ENCODE peak calls at places on chromosomes 11 and 22, in five cellular contexts. L is A549, Q is SK-N-SH, B is ovary, U is stomach. K is an unnamed sample.
A peak's percentile ranks its signal among the peaks of the same experiment; 100 is the strongest.

GRCh38 chr11:503179-503981 is 3.7 kb downstream of the RNH1 start:
- DNase-seq in L (no peak), Q (no peak), B (peak; percentile 63), U (no peak), K (peak; percentile 51)

GRCh38 chr11:10092426-10092825 is 201.6 kb downstream of the SBF2 start:
- DNase-seq in L (no peak), Q (no peak), B (no peak), U (no peak), K (no peak)

GRCh38 chr11:117687776-117688175 is 109.2 kb downstream of the DSCAML1 start:
- DNase-seq in L (no peak), Q (no peak), B (no peak), U (no peak), K (no peak)

GRCh38 chr11:1238767-1239595 is 16.1 kb downstream of the MUC5B start:
- DNase-seq in L (no peak), Q (no peak), B (no peak), U (peak; percentile 61), K (no peak)

GRCh38 chr11:63839508-63840355 is 822 bp downstream of the MARK2 start:
- DNase-seq in L (no peak), Q (no peak), B (no peak), U (peak; percentile 54), K (no peak)

GRCh38 chr11:8729837-8730696 is 47.5 kb downstream of the RPL27A start:
- DNase-seq in L (no peak), Q (no peak), B (no peak), U (no peak), K (no peak)

GRCh38 chr11:115959098-115959497 is 454.9 kb upstream of the CADM1 start:
- DNase-seq in L (no peak), Q (peak; percentile 36), B (no peak), U (no peak), K (no peak)

GRCh38 chr11:113974741-113975470 is at the start of gene HTR3A:
- DNase-seq in L (no peak), Q (peak; percentile 43), B (peak; percentile 36), U (peak; percentile 92), K (no peak)

GRCh38 chr22:39317756-39318506 is 1.5 kb downstream of the RPL3 start:
- DNase-seq in L (no peak), Q (no peak), B (no peak), U (no peak), K (no peak)

GRCh38 chr22:39315389-39315788 is 4.0 kb downstream of the RPL3 start:
- DNase-seq in L (no peak), Q (no peak), B (no peak), U (no peak), K (no peak)

GRCh38 chr22:39317084-39317755 is 2.2 kb downstream of the RPL3 start:
- DNase-seq in L (no peak), Q (no peak), B (no peak), U (no peak), K (no peak)

GRCh38 chr22:39318507-39319283 is 728 bp downstream of the RPL3 start:
- DNase-seq in L (no peak), Q (no peak), B (no peak), U (no peak), K (peak; percentile 38)

DNA sequence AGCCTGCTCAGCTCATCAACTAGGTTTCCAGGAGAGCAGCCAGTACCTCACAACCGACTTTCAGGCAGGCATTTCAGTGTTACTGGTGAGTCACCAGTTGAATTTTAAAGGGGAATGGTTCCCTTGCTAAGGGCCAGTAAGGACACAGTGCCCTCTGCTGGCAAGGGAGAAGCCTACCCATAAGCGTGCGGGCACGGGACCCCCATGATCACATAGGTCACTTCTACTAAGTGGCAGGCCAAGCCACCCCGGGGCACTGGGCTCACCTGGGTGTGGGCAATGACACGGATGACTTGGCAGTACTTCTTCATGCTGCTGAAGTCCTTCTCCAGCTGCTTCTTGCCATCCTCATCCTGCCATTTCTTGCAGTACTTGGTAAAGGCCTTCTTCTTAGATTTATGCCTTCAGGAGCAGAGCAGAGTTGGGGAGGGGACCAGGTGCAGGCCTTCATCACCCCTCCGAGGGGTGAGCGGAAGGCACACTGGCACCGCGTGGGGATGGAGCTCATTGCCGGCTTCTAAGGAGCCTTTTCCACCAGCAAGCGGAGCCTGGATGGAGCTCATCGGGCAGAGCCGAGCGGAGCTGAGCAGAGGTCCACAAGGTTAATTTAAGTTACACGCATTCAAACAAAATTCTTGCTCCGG is 2.9 kb downstream of the RPL3 start:
- DNase-seq in L (no peak), Q (peak; percentile 57), B (peak; percentile 77), U (peak; percentile 79), K (peak; percentile 51)
- TF ChIP-seq EP300 in L (no peak), Q (no peak), B (no peak), U (no peak), K (no peak)

DNA sequence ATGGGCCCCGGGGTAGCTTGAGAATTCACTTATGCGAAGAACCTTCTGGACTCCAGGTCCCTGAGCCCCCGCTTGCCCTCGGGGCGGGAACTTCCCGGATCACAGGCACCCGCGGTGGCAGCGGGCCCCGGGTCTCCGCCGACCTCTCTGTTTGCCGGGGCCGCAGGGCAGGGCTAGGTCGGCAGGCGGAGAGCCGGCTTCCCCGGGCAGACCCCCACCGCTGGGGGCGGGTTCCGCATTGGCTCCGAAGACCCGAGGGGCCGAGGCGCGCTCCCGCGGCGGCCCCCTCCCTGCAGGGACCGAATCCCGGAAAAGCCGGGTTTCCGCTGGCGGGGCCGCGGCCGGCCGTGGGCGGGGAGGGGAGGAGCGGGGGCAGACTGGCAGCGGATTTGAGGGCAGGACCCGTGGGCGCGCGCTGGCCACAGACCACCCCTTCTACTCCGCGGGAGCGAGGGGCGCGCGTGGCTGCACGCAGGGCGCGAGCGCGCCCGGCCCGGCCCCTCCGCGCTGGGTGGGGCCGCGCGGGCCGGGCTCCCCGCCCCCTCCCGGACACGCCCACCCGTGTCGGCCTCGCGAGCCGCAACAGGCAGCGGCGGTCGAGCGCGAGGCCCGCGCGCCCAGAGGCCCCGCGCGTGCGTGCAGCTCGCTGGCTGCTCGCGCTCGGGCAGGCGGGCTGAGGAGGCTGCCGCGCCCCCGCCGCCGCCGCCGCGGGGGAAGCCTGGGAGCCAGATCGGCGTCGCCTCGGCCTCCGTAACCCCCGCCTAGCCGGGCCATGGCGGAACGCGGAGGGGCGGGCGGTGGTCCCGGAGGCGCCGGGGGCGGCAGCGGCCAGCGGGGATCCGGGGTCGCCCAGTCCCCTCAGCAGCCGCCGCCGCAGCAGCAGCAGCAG is at the start of gene PACS1:
- DNase-seq in L (peak; percentile 74), Q (peak; percentile 94), B (peak; percentile 86), U (peak; percentile 76), K (peak; percentile 58)
- TF ChIP-seq EP300 in L (no peak), Q (no peak), B (no peak), U (no peak), K (peak; percentile 43)

GRCh38 chr11:106475181-106475580 is 397.7 kb downstream of the AASDHPPT start:
- DNase-seq in L (no peak), Q (no peak), B (no peak), U (no peak), K (no peak)
- TF ChIP-seq EP300 in L (no peak), Q (no peak), B (no peak), U (no peak), K (no peak)

GRCh38 chr11:2999464-2999998 is 7.4 kb upstream of the NAP1L4 start:
- DNase-seq in L (no peak), Q (no peak), B (no peak), U (peak; percentile 17), K (no peak)
- TF ChIP-seq EP300 in L (no peak), Q (no peak), B (no peak), U (no peak), K (no peak)

DNA sequence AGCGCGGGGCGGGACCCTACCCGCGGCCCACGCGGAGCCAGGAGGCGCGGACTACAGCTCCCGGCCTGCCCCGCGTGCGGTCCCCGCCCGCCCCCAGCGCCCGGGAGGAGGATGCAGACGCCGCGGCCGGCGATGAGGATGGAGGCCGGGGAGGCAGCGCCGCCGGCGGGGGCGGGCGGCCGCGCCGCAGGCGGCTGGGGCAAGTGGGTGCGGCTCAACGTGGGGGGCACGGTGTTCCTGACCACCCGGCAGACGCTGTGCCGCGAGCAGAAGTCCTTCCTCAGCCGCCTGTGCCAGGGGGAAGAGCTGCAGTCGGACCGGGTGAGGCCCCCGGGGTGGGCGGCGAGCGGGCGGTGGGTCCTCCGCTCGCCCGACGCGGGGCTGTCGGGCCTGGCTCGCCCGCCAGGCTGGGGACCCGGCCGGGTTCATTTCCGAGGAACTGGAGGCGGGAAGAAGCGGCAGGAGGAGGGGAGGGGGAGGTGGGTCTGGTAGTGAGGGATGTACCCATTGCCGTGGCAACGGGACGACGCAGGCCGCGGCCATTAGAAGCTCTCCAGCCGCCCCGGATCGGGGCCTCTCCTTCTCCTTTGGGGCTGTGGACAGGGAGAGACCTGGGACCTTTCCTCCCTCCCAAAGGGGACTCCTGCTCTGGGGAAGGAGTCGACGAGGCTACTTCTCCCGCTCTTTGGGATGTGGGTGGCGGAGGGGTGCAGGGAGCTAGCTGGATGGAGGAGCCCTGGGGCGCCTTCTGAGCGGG is at the start of gene KCTD17:
- DNase-seq in L (peak; percentile 77), Q (peak; percentile 99), B (peak; percentile 81), U (peak; percentile 70), K (peak; percentile 30)
- TF ChIP-seq EP300 in L (no peak), Q (no peak), B (no peak), U (no peak), K (no peak)

GRCh38 chr11:72336163-72336562 is 92.2 kb upstream of the PHOX2A start:
- DNase-seq in L (no peak), Q (no peak), B (no peak), U (no peak), K (no peak)
- TF ChIP-seq EP300 in L (no peak), Q (no peak), B (no peak), U (no peak), K (no peak)

DNA sequence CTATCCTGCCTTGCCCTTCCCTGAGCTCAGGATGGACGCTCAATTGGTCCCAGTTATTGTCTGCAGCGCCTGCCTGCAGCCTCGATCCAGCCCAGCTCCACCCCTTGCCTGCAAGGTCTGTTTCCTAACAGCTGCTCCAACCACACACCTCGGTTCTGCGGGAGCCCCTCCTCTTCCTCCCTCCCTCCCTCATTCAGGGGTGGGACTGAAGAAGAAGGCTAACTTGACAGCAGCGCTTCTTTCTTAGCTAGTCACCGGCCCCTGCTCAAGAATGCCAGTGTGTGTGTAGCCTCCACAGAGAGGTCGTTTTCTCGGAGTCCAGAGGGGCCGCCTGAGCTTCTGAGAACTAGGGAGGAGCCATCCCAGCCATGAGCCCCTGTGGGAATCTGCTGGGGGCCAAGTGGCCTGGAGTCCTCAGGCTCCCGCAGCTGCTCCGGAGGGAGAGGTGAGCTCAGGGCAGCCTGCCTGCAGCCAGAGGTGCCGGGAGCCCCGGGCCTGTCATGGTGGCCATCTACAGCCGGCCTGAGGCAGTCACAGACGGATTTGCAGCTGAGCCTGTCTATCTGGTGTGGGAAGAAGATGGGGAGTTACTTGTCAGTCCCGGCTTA is 36.1 kb downstream of the LIMK2 start:
- DNase-seq in L (no peak), Q (peak; percentile 85), B (peak; percentile 83), U (peak; percentile 57), K (peak; percentile 56)
- TF ChIP-seq EP300 in L (no peak), Q (no peak), B (no peak), U (no peak), K (peak; percentile 55)